ENCODE peak calls at places on chromosomes 1 and 21, in eight cellular contexts. One of them, this sample, is unnamed. For H3K36me3, the result is how much of the 10 kb centered on the place peaks cover.

GRCh38 chr1:3836421-3836820 is 20.6 kb downstream of the CEP104 start:
- DNase-seq in effector memory CD4-positive, alpha-beta T cell: no peak
- DNase-seq in fibroblast of lung: no peak
- DNase-seq in adipocyte: no peak
- DNase-seq in uterus: no peak
- DNase-seq in SK-N-SH: no peak
- DNase-seq in psoas muscle: no peak
- DNase-seq in upper lobe of right lung: no peak
- DNase-seq in this sample: no peak

GRCh38 chr1:117613249-117613968 is 7.6 kb downstream of the TENT5C start:
- DNase-seq in adipocyte: no peak
- DNase-seq in SK-N-SH: no peak
- DNase-seq in fibroblast of lung: no peak
- DNase-seq in psoas muscle: no peak
- DNase-seq in uterus: no peak
- DNase-seq in effector memory CD4-positive, alpha-beta T cell: no peak
- DNase-seq in upper lobe of right lung: no peak
- DNase-seq in this sample: no peak

GRCh38 chr1:229171934-229172333 is 99.0 kb upstream of the RAB4A start:
- DNase-seq in psoas muscle: no peak
- DNase-seq in SK-N-SH: no peak
- DNase-seq in fibroblast of lung: no peak
- DNase-seq in uterus: no peak
- DNase-seq in upper lobe of right lung: no peak
- DNase-seq in effector memory CD4-positive, alpha-beta T cell: no peak
- DNase-seq in adipocyte: no peak
- DNase-seq in this sample: no peak

GRCh38 chr1:55150880-55151582 is 64.1 kb downstream of the USP24 start:
- DNase-seq in uterus: no peak
- DNase-seq in effector memory CD4-positive, alpha-beta T cell: no peak
- DNase-seq in fibroblast of lung: no peak
- DNase-seq in psoas muscle: no peak
- DNase-seq in adipocyte: no peak
- DNase-seq in SK-N-SH: no peak
- DNase-seq in upper lobe of right lung: no peak
- DNase-seq in this sample: no peak

GRCh38 chr1:168991667-168992475 is 114.6 kb upstream of the ATP1B1 start:
- DNase-seq in fibroblast of lung: no peak
- DNase-seq in effector memory CD4-positive, alpha-beta T cell: no peak
- DNase-seq in SK-N-SH: no peak
- DNase-seq in psoas muscle: no peak
- DNase-seq in upper lobe of right lung: no peak
- DNase-seq in uterus: no peak
- DNase-seq in adipocyte: no peak
- DNase-seq in this sample: no peak

GRCh38 chr1:14929547-14930223 is 223.9 kb upstream of the TMEM51 start:
- DNase-seq in upper lobe of right lung: no peak
- DNase-seq in adipocyte: no peak
- DNase-seq in SK-N-SH: no peak
- DNase-seq in fibroblast of lung: peak
- DNase-seq in effector memory CD4-positive, alpha-beta T cell: no peak
- DNase-seq in psoas muscle: no peak
- DNase-seq in uterus: no peak
- DNase-seq in this sample: no peak

GRCh38 chr1:24393892-24394291 is 19.7 kb downstream of the STPG1 start:
- DNase-seq in SK-N-SH: no peak
- DNase-seq in effector memory CD4-positive, alpha-beta T cell: no peak
- DNase-seq in adipocyte: peak
- DNase-seq in upper lobe of right lung: no peak
- DNase-seq in uterus: no peak
- DNase-seq in psoas muscle: no peak
- DNase-seq in fibroblast of lung: peak
- DNase-seq in this sample: no peak

GRCh38 chr1:15953294-15953771 is 22.6 kb downstream of the ZBTB17 start:
- DNase-seq in psoas muscle: no peak
- DNase-seq in adipocyte: no peak
- DNase-seq in uterus: no peak
- DNase-seq in SK-N-SH: no peak
- DNase-seq in effector memory CD4-positive, alpha-beta T cell: no peak
- DNase-seq in upper lobe of right lung: no peak
- DNase-seq in fibroblast of lung: peak
- DNase-seq in this sample: peak

GRCh38 chr1:151798571-151798970 is 6.6 kb downstream of the LINGO4 start:
- DNase-seq in fibroblast of lung: no peak
- DNase-seq in upper lobe of right lung: no peak
- DNase-seq in uterus: no peak
- DNase-seq in effector memory CD4-positive, alpha-beta T cell: no peak
- DNase-seq in psoas muscle: no peak
- DNase-seq in adipocyte: no peak
- DNase-seq in SK-N-SH: no peak
- DNase-seq in this sample: no peak

GRCh38 chr21:15001113-15001512 is 63.7 kb downstream of the NRIP1 start:
- DNase-seq in fibroblast of lung: no peak
- DNase-seq in SK-N-SH: no peak
- DNase-seq in upper lobe of right lung: no peak
- DNase-seq in uterus: no peak
- DNase-seq in effector memory CD4-positive, alpha-beta T cell: no peak
- DNase-seq in adipocyte: peak
- DNase-seq in psoas muscle: no peak
- DNase-seq in this sample: no peak

GRCh38 chr1:38085666-38086305 is 39.2 kb upstream of the POU3F1 start:
- DNase-seq in effector memory CD4-positive, alpha-beta T cell: no peak
- DNase-seq in psoas muscle: no peak
- DNase-seq in uterus: no peak
- DNase-seq in adipocyte: no peak
- DNase-seq in upper lobe of right lung: no peak
- DNase-seq in SK-N-SH: no peak
- DNase-seq in fibroblast of lung: no peak
- DNase-seq in this sample: no peak

GRCh38 chr21:38244885-38245869 is 11.6 kb upstream of the KCNJ15 start:
- DNase-seq in fibroblast of lung: peak
- DNase-seq in adipocyte: peak
- DNase-seq in upper lobe of right lung: no peak
- DNase-seq in psoas muscle: no peak
- DNase-seq in uterus: no peak
- DNase-seq in SK-N-SH: no peak
- DNase-seq in effector memory CD4-positive, alpha-beta T cell: no peak
- DNase-seq in this sample: no peak

GRCh38 chr1:33641099-33641830 is 168.8 kb downstream of the ZSCAN20 start:
- DNase-seq in psoas muscle: no peak
- DNase-seq in adipocyte: peak
- DNase-seq in fibroblast of lung: no peak
- DNase-seq in uterus: no peak
- DNase-seq in SK-N-SH: no peak
- DNase-seq in upper lobe of right lung: no peak
- DNase-seq in effector memory CD4-positive, alpha-beta T cell: no peak
- DNase-seq in this sample: no peak

GRCh38 chr1:193932979-193933378 is 746.6 kb upstream of the B3GALT2 start:
- DNase-seq in psoas muscle: no peak
- DNase-seq in adipocyte: no peak
- DNase-seq in upper lobe of right lung: no peak
- DNase-seq in effector memory CD4-positive, alpha-beta T cell: no peak
- DNase-seq in fibroblast of lung: no peak
- DNase-seq in SK-N-SH: no peak
- DNase-seq in uterus: no peak
- DNase-seq in this sample: no peak

GRCh38 chr1:93120614-93121013 is 41.5 kb downstream of the MTF2 start:
- DNase-seq in fibroblast of lung: no peak
- DNase-seq in psoas muscle: no peak
- DNase-seq in SK-N-SH: no peak
- DNase-seq in upper lobe of right lung: no peak
- DNase-seq in adipocyte: no peak
- DNase-seq in uterus: no peak
- DNase-seq in effector memory CD4-positive, alpha-beta T cell: no peak
- DNase-seq in this sample: no peak

GRCh38 chr1:93124556-93125368 is 45.7 kb downstream of the MTF2 start:
- DNase-seq in psoas muscle: no peak
- DNase-seq in adipocyte: no peak
- DNase-seq in SK-N-SH: no peak
- DNase-seq in fibroblast of lung: no peak
- DNase-seq in upper lobe of right lung: no peak
- DNase-seq in uterus: no peak
- DNase-seq in effector memory CD4-positive, alpha-beta T cell: no peak
- DNase-seq in this sample: no peak

DNA sequence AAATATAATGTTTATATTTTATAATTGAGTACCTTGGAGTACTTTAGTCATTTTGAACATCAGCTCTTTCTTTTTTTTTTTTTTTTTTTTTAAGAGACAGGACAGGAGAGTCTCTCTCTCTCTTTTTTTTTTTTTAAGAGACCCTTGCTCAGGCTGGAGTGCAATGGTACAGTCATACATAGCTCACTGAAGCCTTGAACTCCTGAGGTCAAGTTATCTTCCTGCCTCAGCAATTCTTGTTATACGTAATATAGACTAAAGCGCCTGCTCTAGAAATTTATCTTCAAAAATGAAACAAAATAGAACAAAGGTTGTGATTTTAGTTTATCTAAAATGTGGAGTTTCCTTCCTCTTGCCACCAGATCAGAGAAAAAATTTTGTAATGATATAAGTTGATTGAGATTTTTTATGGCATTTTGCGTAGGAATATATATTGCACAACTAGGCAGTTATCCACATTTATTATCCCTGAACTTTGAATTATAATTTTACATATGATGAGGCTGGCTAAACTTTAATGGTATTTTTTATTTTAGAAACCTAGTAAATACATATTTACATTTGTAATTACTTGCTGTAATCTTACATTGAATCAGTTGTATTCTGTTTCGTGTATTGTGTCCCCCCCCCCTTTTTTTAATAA is 44.2 kb downstream of the MTF2 start:
- DNase-seq in psoas muscle: no peak
- DNase-seq in adipocyte: no peak
- DNase-seq in upper lobe of right lung: no peak
- DNase-seq in effector memory CD4-positive, alpha-beta T cell: no peak
- DNase-seq in uterus: no peak
- DNase-seq in fibroblast of lung: peak
- DNase-seq in SK-N-SH: no peak
- DNase-seq in this sample: no peak
- H3K36me3 ChIP-seq in psoas muscle: under half
- H3K36me3 ChIP-seq in adipocyte: under half
- H3K36me3 ChIP-seq in upper lobe of right lung: under half
- H3K36me3 ChIP-seq in effector memory CD4-positive, alpha-beta T cell: under half
- H3K36me3 ChIP-seq in uterus: under half
- H3K36me3 ChIP-seq in fibroblast of lung: under half
- H3K36me3 ChIP-seq in SK-N-SH: half or more
- H3K36me3 ChIP-seq in this sample: under half

GRCh38 chr1:11790880-11791715 is 14.7 kb downstream of the MTHFR start:
- DNase-seq in effector memory CD4-positive, alpha-beta T cell: no peak
- DNase-seq in upper lobe of right lung: peak
- DNase-seq in fibroblast of lung: peak
- DNase-seq in adipocyte: peak
- DNase-seq in uterus: peak
- DNase-seq in SK-N-SH: no peak
- DNase-seq in psoas muscle: peak
- DNase-seq in this sample: peak
- H3K36me3 ChIP-seq in effector memory CD4-positive, alpha-beta T cell: under half
- H3K36me3 ChIP-seq in upper lobe of right lung: under half
- H3K36me3 ChIP-seq in fibroblast of lung: under half
- H3K36me3 ChIP-seq in adipocyte: under half
- H3K36me3 ChIP-seq in uterus: under half
- H3K36me3 ChIP-seq in SK-N-SH: under half
- H3K36me3 ChIP-seq in psoas muscle: under half
- H3K36me3 ChIP-seq in this sample: half or more

GRCh38 chr1:109315288-109315687 is 8.5 kb upstream of the MYBPHL start:
- DNase-seq in psoas muscle: no peak
- DNase-seq in adipocyte: no peak
- DNase-seq in SK-N-SH: no peak
- DNase-seq in upper lobe of right lung: no peak
- DNase-seq in fibroblast of lung: no peak
- DNase-seq in uterus: no peak
- DNase-seq in effector memory CD4-positive, alpha-beta T cell: no peak
- DNase-seq in this sample: no peak

GRCh38 chr1:109314805-109315204 is 8.0 kb upstream of the MYBPHL start:
- DNase-seq in upper lobe of right lung: no peak
- DNase-seq in uterus: no peak
- DNase-seq in fibroblast of lung: peak
- DNase-seq in adipocyte: peak
- DNase-seq in psoas muscle: no peak
- DNase-seq in SK-N-SH: no peak
- DNase-seq in effector memory CD4-positive, alpha-beta T cell: no peak
- DNase-seq in this sample: no peak

GRCh38 chr1:109312246-109312645 is 5.4 kb upstream of the MYBPHL start:
- DNase-seq in psoas muscle: no peak
- DNase-seq in adipocyte: no peak
- DNase-seq in effector memory CD4-positive, alpha-beta T cell: no peak
- DNase-seq in SK-N-SH: no peak
- DNase-seq in fibroblast of lung: no peak
- DNase-seq in upper lobe of right lung: no peak
- DNase-seq in uterus: no peak
- DNase-seq in this sample: no peak

GRCh38 chr1:109309347-109309746 is 2.5 kb upstream of the MYBPHL start:
- DNase-seq in effector memory CD4-positive, alpha-beta T cell: no peak
- DNase-seq in uterus: no peak
- DNase-seq in upper lobe of right lung: no peak
- DNase-seq in SK-N-SH: no peak
- DNase-seq in fibroblast of lung: no peak
- DNase-seq in adipocyte: no peak
- DNase-seq in psoas muscle: no peak
- DNase-seq in this sample: no peak

DNA sequence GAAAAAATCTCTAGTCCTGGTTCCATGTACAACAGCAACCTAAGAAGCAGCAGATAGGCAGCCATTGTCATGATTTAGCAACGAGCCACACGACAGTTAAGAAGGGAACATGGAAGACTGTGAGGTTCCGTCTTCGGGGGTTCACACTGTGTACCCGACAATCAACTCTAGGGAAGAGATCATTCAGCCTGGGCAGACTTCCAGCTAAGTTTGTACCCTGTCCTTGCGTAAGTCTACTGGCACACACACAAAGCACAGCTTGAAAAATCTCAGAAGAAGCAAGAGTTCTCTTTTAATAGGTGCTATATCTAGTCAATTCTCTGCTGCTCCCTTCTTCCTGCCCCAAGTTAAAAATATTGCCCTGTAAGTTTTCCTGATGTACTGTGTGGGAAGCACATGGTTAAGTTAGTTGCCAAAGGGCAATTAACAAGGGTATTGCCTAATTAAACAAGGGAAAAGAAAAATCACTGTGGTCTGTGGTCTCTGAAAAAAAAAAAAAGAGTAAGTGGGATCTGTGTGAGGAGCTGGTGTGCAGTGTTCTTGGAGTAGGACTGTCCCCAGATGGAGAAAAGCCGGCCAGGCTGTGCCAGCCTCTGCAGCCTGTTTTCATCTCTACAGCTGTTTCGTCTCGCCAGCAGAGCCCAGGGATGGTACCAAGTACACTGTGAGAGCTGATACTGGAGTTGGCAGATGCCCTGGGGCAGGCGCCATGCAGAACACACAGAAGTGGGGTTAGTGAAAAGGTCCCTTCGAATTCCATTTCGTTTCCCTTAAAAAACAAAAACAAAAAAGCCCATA is 6.4 kb upstream of the MYBPHL start:
- DNase-seq in upper lobe of right lung: no peak
- DNase-seq in uterus: no peak
- DNase-seq in adipocyte: peak
- DNase-seq in fibroblast of lung: peak
- DNase-seq in effector memory CD4-positive, alpha-beta T cell: no peak
- DNase-seq in SK-N-SH: peak
- DNase-seq in psoas muscle: peak
- DNase-seq in this sample: peak
- H3K36me3 ChIP-seq in upper lobe of right lung: half or more
- H3K36me3 ChIP-seq in uterus: under half
- H3K36me3 ChIP-seq in adipocyte: half or more
- H3K36me3 ChIP-seq in fibroblast of lung: under half
- H3K36me3 ChIP-seq in effector memory CD4-positive, alpha-beta T cell: under half
- H3K36me3 ChIP-seq in SK-N-SH: under half
- H3K36me3 ChIP-seq in psoas muscle: under half
- H3K36me3 ChIP-seq in this sample: half or more

GRCh38 chr1:43671193-43671592 is 21.2 kb downstream of the KDM4A start:
- DNase-seq in uterus: no peak
- DNase-seq in psoas muscle: no peak
- DNase-seq in SK-N-SH: no peak
- DNase-seq in effector memory CD4-positive, alpha-beta T cell: no peak
- DNase-seq in adipocyte: no peak
- DNase-seq in upper lobe of right lung: no peak
- DNase-seq in fibroblast of lung: no peak
- DNase-seq in this sample: no peak
- H3K36me3 ChIP-seq in uterus: under half
- H3K36me3 ChIP-seq in psoas muscle: under half
- H3K36me3 ChIP-seq in SK-N-SH: half or more
- H3K36me3 ChIP-seq in effector memory CD4-positive, alpha-beta T cell: half or more
- H3K36me3 ChIP-seq in adipocyte: half or more
- H3K36me3 ChIP-seq in upper lobe of right lung: half or more
- H3K36me3 ChIP-seq in fibroblast of lung: under half
- H3K36me3 ChIP-seq in this sample: half or more